ENCODE peak calls at places on chromosome 1, in eight cellular contexts. L is CD8-positive, alpha-beta memory T cell; O is left colon; Z is GM12864; S is COR-L47; X is Caco-2; R is adrenal gland; A is SHP77. Y is an unnamed sample.
A peak's percentile ranks its signal among the peaks of the same experiment; 100 is the strongest.

GRCh38 chr1:51661081-51661518 is 44.2 kb downstream of the OSBPL9 start:
- DNase-seq in L (no peak), O (no peak), Z (no peak), S (no peak), X (peak; percentile 5), R (no peak), A (no peak), Y (no peak)

GRCh38 chr1:110990541-110990940 is 26.8 kb upstream of the LRIF1 start:
- DNase-seq in L (no peak), O (no peak), Z (no peak), S (no peak), X (no peak), R (no peak), A (no peak), Y (no peak)

GRCh38 chr1:213266983-213267772 is 216.1 kb downstream of the RPS6KC1 start:
- DNase-seq in L (no peak), O (no peak), Z (no peak), S (no peak), X (no peak), R (no peak), A (no peak), Y (no peak)

GRCh38 chr1:43481481-43481880 is 27.8 kb upstream of the HYI start:
- DNase-seq in L (no peak), O (no peak), Z (no peak), S (no peak), X (no peak), R (no peak), A (no peak), Y (no peak)

GRCh38 chr1:85330711-85331290 is 54.4 kb upstream of the BCL10 start:
- DNase-seq in L (no peak), O (peak; percentile 11), Z (no peak), S (no peak), X (no peak), R (peak; percentile 47), A (no peak), Y (no peak)

GRCh38 chr1:167141963-167142362 is 48.1 kb downstream of the STYXL2 start:
- DNase-seq in L (no peak), O (no peak), Z (no peak), S (no peak), X (no peak), R (no peak), A (no peak), Y (no peak)

GRCh38 chr1:104463126-104463697 is 713.5 kb downstream of the AMY1C start:
- DNase-seq in L (no peak), O (no peak), Z (no peak), S (no peak), X (no peak), R (no peak), A (no peak), Y (no peak)

GRCh38 chr1:226648421-226648820 is 90.7 kb downstream of the ITPKB start:
- DNase-seq in L (no peak), O (no peak), Z (no peak), S (no peak), X (no peak), R (no peak), A (no peak), Y (no peak)

GRCh38 chr1:39098569-39099250 is 72.6 kb downstream of the NDUFS5 start:
- DNase-seq in L (peak; percentile 67), O (peak; percentile 32), Z (peak; percentile 54), S (peak; percentile 97), X (peak; percentile 70), R (peak; percentile 81), A (peak; percentile 82), Y (peak; percentile 80)

GRCh38 chr1:87723193-87723592 is 394.5 kb downstream of the LMO4 start:
- DNase-seq in L (no peak), O (no peak), Z (no peak), S (no peak), X (no peak), R (no peak), A (no peak), Y (peak; percentile 53)

GRCh38 chr1:201782353-201782752 is 46.6 kb upstream of the IPO9 start:
- DNase-seq in L (no peak), O (no peak), Z (no peak), S (no peak), X (no peak), R (no peak), A (no peak), Y (no peak)

GRCh38 chr1:167420510-167420909 is 97.8 kb downstream of the CD247 start:
- DNase-seq in L (no peak), O (no peak), Z (no peak), S (no peak), X (no peak), R (no peak), A (no peak), Y (no peak)

GRCh38 chr1:1024421-1025415 is 4.8 kb downstream of the AGRN start:
- DNase-seq in L (no peak), O (no peak), Z (no peak), S (no peak), X (peak; percentile 87), R (no peak), A (no peak), Y (no peak)

GRCh38 chr1:54253480-54253879 is 53.5 kb downstream of the MRPL37 start:
- DNase-seq in L (no peak), O (no peak), Z (no peak), S (no peak), X (no peak), R (peak; percentile 69), A (no peak), Y (no peak)

GRCh38 chr1:101781437-101781836 is 215.3 kb downstream of the OLFM3 start:
- DNase-seq in L (no peak), O (no peak), Z (no peak), S (peak; percentile 81), X (no peak), R (no peak), A (peak; percentile 76), Y (peak; percentile 36)

GRCh38 chr1:156727492-156727891 is 777 bp upstream of the METTL25B start:
- DNase-seq in L (no peak), O (no peak), Z (no peak), S (no peak), X (no peak), R (no peak), A (no peak), Y (no peak)

GRCh38 chr1:93569479-93569878 is 112.2 kb downstream of the BCAR3 start:
- DNase-seq in L (no peak), O (no peak), Z (no peak), S (no peak), X (no peak), R (no peak), A (no peak), Y (no peak)

GRCh38 chr1:223708001-223708359 is 4.4 kb upstream of the CAPN2 start:
- DNase-seq in L (no peak), O (no peak), Z (no peak), S (no peak), X (no peak), R (no peak), A (peak; percentile 66), Y (no peak)

GRCh38 chr1:33436557-33437296 is 5.8 kb upstream of the PHC2 start:
- DNase-seq in L (no peak), O (no peak), Z (no peak), S (no peak), X (no peak), R (no peak), A (no peak), Y (no peak)

GRCh38 chr1:165734906-165735305 is 33.8 kb downstream of the TMCO1 start:
- DNase-seq in L (no peak), O (no peak), Z (no peak), S (no peak), X (no peak), R (no peak), A (no peak), Y (no peak)

GRCh38 chr1:77039739-77040138 is 172.5 kb downstream of the ST6GALNAC5 start:
- DNase-seq in L (no peak), O (no peak), Z (no peak), S (no peak), X (no peak), R (peak; percentile 81), A (no peak), Y (no peak)

GRCh38 chr1:56712150-56712549 is 67.0 kb downstream of the PRKAA2 start:
- DNase-seq in L (no peak), O (no peak), Z (no peak), S (no peak), X (no peak), R (no peak), A (no peak), Y (no peak)

GRCh38 chr1:170204121-170204520 is 58.4 kb downstream of the NTMT2 start:
- DNase-seq in L (no peak), O (no peak), Z (no peak), S (no peak), X (no peak), R (no peak), A (no peak), Y (peak; percentile 46)

GRCh38 chr1:117821782-117822447 is 107.5 kb downstream of the GDAP2 start:
- DNase-seq in L (no peak), O (no peak), Z (no peak), S (peak; percentile 5), X (no peak), R (no peak), A (peak; percentile 59), Y (no peak)

GRCh38 chr1:94799201-94799600 is 21.0 kb upstream of the SLC44A3 start:
- DNase-seq in L (no peak), O (no peak), Z (no peak), S (no peak), X (no peak), R (no peak), A (no peak), Y (no peak)

GRCh38 chr1:174938306-174939000 is 61.3 kb upstream of the CACYBP start:
- DNase-seq in L (no peak), O (no peak), Z (no peak), S (no peak), X (no peak), R (no peak), A (no peak), Y (no peak)

GRCh38 chr1:28123461-28123961 is 35.1 kb upstream of the EYA3 start:
- DNase-seq in L (no peak), O (no peak), Z (no peak), S (no peak), X (no peak), R (no peak), A (no peak), Y (no peak)

GRCh38 chr1:68448365-68448764 is 1.4 kb downstream of the RPE65 start:
- DNase-seq in L (no peak), O (no peak), Z (no peak), S (no peak), X (no peak), R (no peak), A (no peak), Y (no peak)

GRCh38 chr1:209048961-209049669 is 534.4 kb upstream of the CAMK1G start:
- DNase-seq in L (no peak), O (no peak), Z (no peak), S (no peak), X (no peak), R (no peak), A (no peak), Y (no peak)

GRCh38 chr1:2184531-2184930 is 10.0 kb downstream of the FAAP20 start:
- DNase-seq in L (no peak), O (no peak), Z (no peak), S (no peak), X (no peak), R (no peak), A (no peak), Y (no peak)

GRCh38 chr1:43750083-43750482 is 42.7 kb downstream of the ST3GAL3 start:
- DNase-seq in L (no peak), O (no peak), Z (no peak), S (no peak), X (no peak), R (no peak), A (no peak), Y (no peak)

GRCh38 chr1:112544011-112544688 is 35.4 kb downstream of the WNT2B start:
- DNase-seq in L (no peak), O (no peak), Z (no peak), S (no peak), X (no peak), R (peak; percentile 44), A (no peak), Y (no peak)

GRCh38 chr1:97623220-97623619 is 297.6 kb downstream of the DPYD start:
- DNase-seq in L (no peak), O (no peak), Z (no peak), S (no peak), X (no peak), R (no peak), A (no peak), Y (no peak)